ENCODE peak calls at places on chromosomes 1 and 21, in seven cellular contexts. One of them, this sample, is unnamed.
A peak's percentile ranks its signal among the peaks of the same experiment; 100 is the strongest.

GRCh38 chr1:150895618-150896017 is 8.7 kb downstream of the CTXND2 start:
- DNase-seq in lower leg skin: no peak
- DNase-seq in astrocyte: peak; percentile 37
- DNase-seq in heart left ventricle: no peak
- DNase-seq in cardiac muscle cell: no peak
- DNase-seq in HepG2: peak; percentile 13
- DNase-seq in OCI-LY7: no peak
- DNase-seq in this sample: no peak

GRCh38 chr1:181061891-181062777 is 26.4 kb upstream of the IER5 start:
- DNase-seq in OCI-LY7: peak; percentile 38
- DNase-seq in lower leg skin: no peak
- DNase-seq in astrocyte: no peak
- DNase-seq in cardiac muscle cell: no peak
- DNase-seq in HepG2: no peak
- DNase-seq in heart left ventricle: no peak
- DNase-seq in this sample: no peak

GRCh38 chr1:109385417-109385816 is 12.3 kb downstream of the SORT1 start:
- DNase-seq in astrocyte: no peak
- DNase-seq in lower leg skin: no peak
- DNase-seq in heart left ventricle: peak; percentile 63
- DNase-seq in OCI-LY7: no peak
- DNase-seq in HepG2: no peak
- DNase-seq in cardiac muscle cell: peak; percentile 58
- DNase-seq in this sample: no peak

GRCh38 chr21:31158789-31159581 is 120.7 kb upstream of the KRTAP19-8 start:
- DNase-seq in OCI-LY7: peak; percentile 2
- DNase-seq in lower leg skin: no peak
- DNase-seq in HepG2: no peak
- DNase-seq in heart left ventricle: no peak
- DNase-seq in astrocyte: no peak
- DNase-seq in cardiac muscle cell: peak; percentile 75
- DNase-seq in this sample: peak; percentile 44

GRCh38 chr1:24743404-24744211 is 1.6 kb upstream of the CLIC4 start:
- DNase-seq in OCI-LY7: peak; percentile 60
- DNase-seq in lower leg skin: peak; percentile 79
- DNase-seq in HepG2: no peak
- DNase-seq in heart left ventricle: no peak
- DNase-seq in cardiac muscle cell: peak; percentile 87
- DNase-seq in astrocyte: peak; percentile 39
- DNase-seq in this sample: peak; percentile 57

GRCh38 chr1:48776400-48777218 is at the start of gene BEND5:
- DNase-seq in OCI-LY7: no peak
- DNase-seq in heart left ventricle: peak; percentile 60
- DNase-seq in lower leg skin: peak; percentile 90
- DNase-seq in astrocyte: peak; percentile 39
- DNase-seq in HepG2: no peak
- DNase-seq in cardiac muscle cell: peak; percentile 9
- DNase-seq in this sample: peak; percentile 87

GRCh38 chr1:200530551-200531261 is 89.8 kb downstream of the KIF14 start:
- DNase-seq in cardiac muscle cell: no peak
- DNase-seq in HepG2: no peak
- DNase-seq in astrocyte: no peak
- DNase-seq in OCI-LY7: peak; percentile 51
- DNase-seq in lower leg skin: peak; percentile 76
- DNase-seq in heart left ventricle: no peak
- DNase-seq in this sample: no peak

GRCh38 chr1:2236695-2237677 is 8.9 kb downstream of the SKI start:
- DNase-seq in cardiac muscle cell: no peak
- DNase-seq in HepG2: no peak
- DNase-seq in OCI-LY7: no peak
- DNase-seq in astrocyte: no peak
- DNase-seq in heart left ventricle: peak; percentile 20
- DNase-seq in lower leg skin: peak; percentile 83
- DNase-seq in this sample: no peak

GRCh38 chr1:99004270-99005141 is at the start of gene PLPPR5:
- DNase-seq in HepG2: no peak
- DNase-seq in cardiac muscle cell: peak; percentile 25
- DNase-seq in heart left ventricle: no peak
- DNase-seq in OCI-LY7: no peak
- DNase-seq in lower leg skin: peak; percentile 82
- DNase-seq in astrocyte: peak; percentile 17
- DNase-seq in this sample: peak; percentile 69

GRCh38 chr1:36208978-36209708 is 15.1 kb upstream of the THRAP3 start:
- DNase-seq in heart left ventricle: no peak
- DNase-seq in lower leg skin: no peak
- DNase-seq in astrocyte: no peak
- DNase-seq in HepG2: no peak
- DNase-seq in OCI-LY7: no peak
- DNase-seq in cardiac muscle cell: peak; percentile 55
- DNase-seq in this sample: no peak

GRCh38 chr1:183470147-183470960 is 1.9 kb upstream of the SMG7 start:
- DNase-seq in astrocyte: peak; percentile 32
- DNase-seq in OCI-LY7: peak; percentile 85
- DNase-seq in cardiac muscle cell: peak; percentile 76
- DNase-seq in heart left ventricle: peak; percentile 86
- DNase-seq in lower leg skin: peak; percentile 96
- DNase-seq in HepG2: peak; percentile 84
- DNase-seq in this sample: peak; percentile 70

GRCh38 chr1:162412002-162412401 is at the start of gene SH2D1B:
- DNase-seq in lower leg skin: no peak
- DNase-seq in OCI-LY7: no peak
- DNase-seq in HepG2: no peak
- DNase-seq in heart left ventricle: no peak
- DNase-seq in astrocyte: peak; percentile 33
- DNase-seq in cardiac muscle cell: no peak
- DNase-seq in this sample: no peak

GRCh38 chr1:44249543-44249942 is 36.3 kb downstream of the DMAP1 start:
- DNase-seq in HepG2: no peak
- DNase-seq in heart left ventricle: peak; percentile 33
- DNase-seq in lower leg skin: no peak
- DNase-seq in astrocyte: no peak
- DNase-seq in OCI-LY7: no peak
- DNase-seq in cardiac muscle cell: peak; percentile 12
- DNase-seq in this sample: peak; percentile 38

GRCh38 chr1:91889717-91890459 is 3.9 kb upstream of the TGFBR3 start:
- DNase-seq in heart left ventricle: no peak
- DNase-seq in cardiac muscle cell: peak; percentile 22
- DNase-seq in HepG2: peak; percentile 32
- DNase-seq in OCI-LY7: no peak
- DNase-seq in astrocyte: peak; percentile 39
- DNase-seq in lower leg skin: no peak
- DNase-seq in this sample: no peak

GRCh38 chr1:36874271-36875017 is 159.9 kb downstream of the GRIK3 start:
- DNase-seq in astrocyte: no peak
- DNase-seq in heart left ventricle: no peak
- DNase-seq in OCI-LY7: no peak
- DNase-seq in HepG2: no peak
- DNase-seq in cardiac muscle cell: no peak
- DNase-seq in lower leg skin: peak; percentile 53
- DNase-seq in this sample: no peak

GRCh38 chr1:174398246-174398645 is 49.5 kb upstream of the GPR52 start:
- DNase-seq in astrocyte: peak; percentile 93
- DNase-seq in lower leg skin: no peak
- DNase-seq in heart left ventricle: no peak
- DNase-seq in OCI-LY7: no peak
- DNase-seq in cardiac muscle cell: peak; percentile 64
- DNase-seq in HepG2: no peak
- DNase-seq in this sample: no peak

GRCh38 chr1:65791860-65792670 is 630 bp upstream of the PDE4B start:
- DNase-seq in heart left ventricle: no peak
- DNase-seq in OCI-LY7: no peak
- DNase-seq in lower leg skin: no peak
- DNase-seq in cardiac muscle cell: peak; percentile 30
- DNase-seq in astrocyte: peak; percentile 23
- DNase-seq in HepG2: no peak
- DNase-seq in this sample: peak; percentile 40
- H3K4me3 ChIP-seq in heart left ventricle: peak overlapping the region; percentile 41
- H3K4me3 ChIP-seq in OCI-LY7: no peak overlapping the region
- H3K4me3 ChIP-seq in lower leg skin: no peak overlapping the region
- H3K4me3 ChIP-seq in cardiac muscle cell: peak overlapping the region; percentile 48
- H3K4me3 ChIP-seq in astrocyte: peak overlapping the region; percentile 68
- H3K4me3 ChIP-seq in HepG2: no peak overlapping the region
- H3K4me3 ChIP-seq in this sample: peak overlapping the region; percentile 72

GRCh38 chr1:178020968-178021640 is 51.2 kb upstream of the SEC16B start:
- DNase-seq in cardiac muscle cell: no peak
- DNase-seq in astrocyte: no peak
- DNase-seq in OCI-LY7: no peak
- DNase-seq in heart left ventricle: no peak
- DNase-seq in HepG2: no peak
- DNase-seq in lower leg skin: no peak
- DNase-seq in this sample: no peak

GRCh38 chr1:178024504-178024903 is 54.6 kb upstream of the SEC16B start:
- DNase-seq in OCI-LY7: no peak
- DNase-seq in cardiac muscle cell: no peak
- DNase-seq in astrocyte: no peak
- DNase-seq in heart left ventricle: no peak
- DNase-seq in lower leg skin: no peak
- DNase-seq in HepG2: no peak
- DNase-seq in this sample: no peak

GRCh38 chr1:178023181-178023618 is 53.3 kb upstream of the SEC16B start:
- DNase-seq in OCI-LY7: no peak
- DNase-seq in lower leg skin: no peak
- DNase-seq in heart left ventricle: no peak
- DNase-seq in HepG2: peak; percentile 68
- DNase-seq in cardiac muscle cell: peak; percentile 13
- DNase-seq in astrocyte: no peak
- DNase-seq in this sample: no peak

GRCh38 chr1:178019622-178020021 is 49.8 kb upstream of the SEC16B start:
- DNase-seq in heart left ventricle: no peak
- DNase-seq in astrocyte: no peak
- DNase-seq in cardiac muscle cell: no peak
- DNase-seq in lower leg skin: no peak
- DNase-seq in HepG2: no peak
- DNase-seq in OCI-LY7: no peak
- DNase-seq in this sample: no peak

GRCh38 chr1:178021955-178022354 is 52.1 kb upstream of the SEC16B start:
- DNase-seq in cardiac muscle cell: no peak
- DNase-seq in HepG2: peak; percentile 70
- DNase-seq in OCI-LY7: no peak
- DNase-seq in lower leg skin: no peak
- DNase-seq in astrocyte: no peak
- DNase-seq in heart left ventricle: no peak
- DNase-seq in this sample: no peak
- H3K4me3 ChIP-seq in cardiac muscle cell: no peak overlapping the region
- H3K4me3 ChIP-seq in HepG2: no peak overlapping the region
- H3K4me3 ChIP-seq in OCI-LY7: no peak overlapping the region
- H3K4me3 ChIP-seq in lower leg skin: no peak overlapping the region
- H3K4me3 ChIP-seq in astrocyte: no peak overlapping the region
- H3K4me3 ChIP-seq in heart left ventricle: no peak overlapping the region
- H3K4me3 ChIP-seq in this sample: no peak overlapping the region

GRCh38 chr1:201542166-201543045 is 3.5 kb downstream of the NAV1 start:
- DNase-seq in heart left ventricle: no peak
- DNase-seq in astrocyte: peak; percentile 75
- DNase-seq in OCI-LY7: no peak
- DNase-seq in HepG2: no peak
- DNase-seq in lower leg skin: peak; percentile 87
- DNase-seq in cardiac muscle cell: peak; percentile 70
- DNase-seq in this sample: no peak

GRCh38 chr1:201543871-201544521 is 5.1 kb downstream of the NAV1 start:
- DNase-seq in cardiac muscle cell: no peak
- DNase-seq in heart left ventricle: no peak
- DNase-seq in astrocyte: no peak
- DNase-seq in lower leg skin: peak; percentile 74
- DNase-seq in OCI-LY7: no peak
- DNase-seq in HepG2: no peak
- DNase-seq in this sample: no peak

GRCh38 chr1:201538618-201539551 is at the start of gene NAV1:
- DNase-seq in heart left ventricle: peak; percentile 77
- DNase-seq in cardiac muscle cell: peak; percentile 69
- DNase-seq in astrocyte: peak; percentile 75
- DNase-seq in OCI-LY7: no peak
- DNase-seq in lower leg skin: peak; percentile 95
- DNase-seq in HepG2: no peak
- DNase-seq in this sample: peak; percentile 75

GRCh38 chr1:201539561-201540404 is 856 bp downstream of the NAV1 start:
- DNase-seq in cardiac muscle cell: peak; percentile 49
- DNase-seq in heart left ventricle: peak; percentile 72
- DNase-seq in lower leg skin: peak; percentile 95
- DNase-seq in OCI-LY7: no peak
- DNase-seq in HepG2: no peak
- DNase-seq in astrocyte: peak; percentile 60
- DNase-seq in this sample: peak; percentile 75

DNA sequence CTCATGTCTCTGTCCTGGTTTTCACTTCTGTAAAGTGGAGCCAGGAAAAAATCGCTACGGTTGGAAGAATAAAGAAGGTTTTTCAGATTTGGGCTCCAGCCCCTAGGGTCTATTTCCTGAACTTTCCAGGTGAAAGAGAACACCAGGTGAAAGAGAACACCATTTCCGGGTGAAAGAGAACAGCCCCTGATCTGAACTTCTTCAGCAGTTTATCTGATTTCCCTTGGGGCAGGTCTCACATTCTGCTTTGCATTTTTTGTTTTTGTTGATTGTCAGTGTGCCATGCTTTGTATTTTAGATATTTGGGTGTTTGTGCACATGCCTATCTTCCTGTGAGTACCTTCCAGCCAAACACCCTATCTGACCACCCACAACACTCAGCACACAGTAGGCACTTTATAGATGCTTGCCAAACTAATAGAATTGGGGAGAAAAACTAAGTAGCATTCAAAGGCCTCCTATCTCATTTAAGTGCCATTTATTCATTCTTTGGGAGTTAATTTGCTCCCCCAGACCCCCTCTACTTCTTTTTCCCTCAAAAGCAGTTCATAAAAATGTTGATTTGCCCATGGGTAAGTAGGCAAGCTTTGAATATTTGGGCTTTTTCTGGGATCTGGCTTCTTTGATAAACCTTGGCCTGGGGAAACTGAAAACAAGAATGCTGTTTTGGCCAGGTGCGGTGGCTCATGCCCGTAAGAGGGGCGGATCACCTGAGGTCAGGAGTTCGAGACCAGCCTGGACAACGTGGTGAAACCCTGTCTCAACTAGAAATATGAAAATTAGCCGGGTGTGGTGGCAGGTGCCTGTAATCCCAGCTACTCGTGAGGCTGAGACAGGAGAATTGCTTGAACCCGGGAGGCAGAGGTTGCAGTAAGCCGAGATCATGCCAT is 2.2 kb downstream of the NAV1 start:
- DNase-seq in HepG2: no peak
- DNase-seq in lower leg skin: peak; percentile 48
- DNase-seq in astrocyte: no peak
- DNase-seq in cardiac muscle cell: no peak
- DNase-seq in heart left ventricle: no peak
- DNase-seq in OCI-LY7: peak; percentile 45
- DNase-seq in this sample: no peak
- H3K4me3 ChIP-seq in HepG2: no peak overlapping the region
- H3K4me3 ChIP-seq in lower leg skin: no peak overlapping the region
- H3K4me3 ChIP-seq in astrocyte: peak overlapping the region; percentile 85
- H3K4me3 ChIP-seq in cardiac muscle cell: no peak overlapping the region
- H3K4me3 ChIP-seq in heart left ventricle: peak overlapping the region; percentile 79
- H3K4me3 ChIP-seq in OCI-LY7: no peak overlapping the region
- H3K4me3 ChIP-seq in this sample: peak overlapping the region; percentile 94

GRCh38 chr1:6485140-6485936 is 6.1 kb downstream of the PLEKHG5 start:
- DNase-seq in HepG2: no peak
- DNase-seq in astrocyte: no peak
- DNase-seq in heart left ventricle: peak; percentile 49
- DNase-seq in cardiac muscle cell: no peak
- DNase-seq in lower leg skin: no peak
- DNase-seq in OCI-LY7: no peak
- DNase-seq in this sample: peak; percentile 52
- H3K4me3 ChIP-seq in HepG2: peak overlapping the region; percentile 45
- H3K4me3 ChIP-seq in astrocyte: peak overlapping the region; percentile 60
- H3K4me3 ChIP-seq in heart left ventricle: peak overlapping the region; percentile 69
- H3K4me3 ChIP-seq in cardiac muscle cell: peak overlapping the region; percentile 32
- H3K4me3 ChIP-seq in lower leg skin: peak overlapping the region; percentile 19
- H3K4me3 ChIP-seq in OCI-LY7: no peak overlapping the region
- H3K4me3 ChIP-seq in this sample: peak overlapping the region; percentile 78

GRCh38 chr21:44927259-44927586 is 6.5 kb upstream of the ITGB2 start:
- DNase-seq in HepG2: no peak
- DNase-seq in OCI-LY7: no peak
- DNase-seq in astrocyte: no peak
- DNase-seq in cardiac muscle cell: no peak
- DNase-seq in lower leg skin: no peak
- DNase-seq in heart left ventricle: no peak
- DNase-seq in this sample: no peak
- H3K4me3 ChIP-seq in HepG2: no peak overlapping the region
- H3K4me3 ChIP-seq in OCI-LY7: peak overlapping the region; percentile 51
- H3K4me3 ChIP-seq in astrocyte: no peak overlapping the region
- H3K4me3 ChIP-seq in cardiac muscle cell: no peak overlapping the region
- H3K4me3 ChIP-seq in lower leg skin: no peak overlapping the region
- H3K4me3 ChIP-seq in heart left ventricle: no peak overlapping the region
- H3K4me3 ChIP-seq in this sample: peak overlapping the region; percentile 41